ENCODE peak calls at places on chromosomes 7 and 10, in four cellular contexts. One of them, this sample, is unnamed.

GRCh38 chr10:91215384-91215783 is 5.1 kb upstream of the PCGF5 start:
- DNase-seq in GM12878: no peak
- DNase-seq in H1: no peak
- DNase-seq in K562: no peak
- DNase-seq in this sample: no peak

GRCh38 chr10:79399242-79399831 is 46.1 kb downstream of the ZCCHC24 start:
- DNase-seq in GM12878: no peak
- DNase-seq in H1: peak
- DNase-seq in K562: peak
- DNase-seq in this sample: peak

GRCh38 chr10:93166116-93166515 is 92.4 kb downstream of the CYP26A1 start:
- DNase-seq in GM12878: no peak
- DNase-seq in H1: no peak
- DNase-seq in K562: no peak
- DNase-seq in this sample: no peak

GRCh38 chr7:29297194-29297890 is 102.8 kb downstream of the CHN2 start:
- DNase-seq in GM12878: no peak
- DNase-seq in H1: peak
- DNase-seq in K562: peak
- DNase-seq in this sample: no peak

GRCh38 chr7:20344396-20344795 is 13.7 kb downstream of the ITGB8 start:
- DNase-seq in GM12878: no peak
- DNase-seq in H1: no peak
- DNase-seq in K562: no peak
- DNase-seq in this sample: no peak

GRCh38 chr10:124264271-124264670 is 154.5 kb downstream of the OAT start:
- DNase-seq in GM12878: no peak
- DNase-seq in H1: no peak
- DNase-seq in K562: no peak
- DNase-seq in this sample: no peak

GRCh38 chr7:32163141-32163806 is 93.1 kb upstream of the PDE1C start:
- DNase-seq in GM12878: no peak
- DNase-seq in H1: no peak
- DNase-seq in K562: no peak
- DNase-seq in this sample: peak

GRCh38 chr10:80194373-80195045 is 10.8 kb downstream of the ANXA11 start:
- DNase-seq in GM12878: no peak
- DNase-seq in H1: no peak
- DNase-seq in K562: no peak
- DNase-seq in this sample: no peak

GRCh38 chr7:76506081-76506440 is 4.3 kb upstream of the UPK3B start:
- DNase-seq in GM12878: no peak
- DNase-seq in H1: no peak
- DNase-seq in K562: no peak
- DNase-seq in this sample: no peak

GRCh38 chr7:4797858-4798705 is 22.7 kb downstream of the AP5Z1 start:
- DNase-seq in GM12878: no peak
- DNase-seq in H1: peak
- DNase-seq in K562: peak
- DNase-seq in this sample: peak

GRCh38 chr10:36003031-36003600 is 361.0 kb upstream of the FZD8 start:
- DNase-seq in GM12878: no peak
- DNase-seq in H1: no peak
- DNase-seq in K562: no peak
- DNase-seq in this sample: no peak

GRCh38 chr10:112832361-112832878 is 117.6 kb upstream of the TCF7L2 start:
- DNase-seq in GM12878: no peak
- DNase-seq in H1: peak
- DNase-seq in K562: no peak
- DNase-seq in this sample: peak

GRCh38 chr7:115632636-115633035 is 397.9 kb downstream of the TFEC start:
- DNase-seq in GM12878: no peak
- DNase-seq in H1: no peak
- DNase-seq in K562: no peak
- DNase-seq in this sample: no peak

GRCh38 chr10:110684800-110685446 is 40.8 kb downstream of the RBM20 start:
- DNase-seq in GM12878: no peak
- DNase-seq in H1: no peak
- DNase-seq in K562: no peak
- DNase-seq in this sample: peak

DNA sequence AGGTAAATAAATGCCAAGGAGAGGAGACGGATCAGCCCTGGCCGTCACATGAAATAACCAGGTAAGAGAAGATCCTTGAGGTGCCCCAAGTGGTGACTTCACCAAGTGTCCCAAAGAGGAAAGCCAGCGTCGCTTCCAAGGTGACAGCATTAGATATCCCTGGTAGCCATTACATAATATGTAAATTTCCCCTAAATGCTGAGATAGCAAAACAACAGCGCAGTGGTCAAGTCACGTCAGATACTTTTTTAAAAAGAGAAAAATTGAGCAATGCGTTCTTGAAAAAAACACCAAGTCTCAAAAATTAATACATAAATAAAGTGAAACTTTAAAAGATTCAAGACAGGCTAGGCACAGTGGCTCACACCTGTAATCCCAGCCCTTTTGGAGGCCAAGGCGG is 100.2 kb downstream of the HTR5A start:
- DNase-seq in GM12878: no peak
- DNase-seq in H1: no peak
- DNase-seq in K562: no peak
- DNase-seq in this sample: no peak
- TF ChIP-seq CHD1 in GM12878: no peak
- TF ChIP-seq CHD1 in H1: no peak
- TF ChIP-seq CHD1 in K562: no peak
- TF ChIP-seq CHD1 in this sample: no peak

DNA sequence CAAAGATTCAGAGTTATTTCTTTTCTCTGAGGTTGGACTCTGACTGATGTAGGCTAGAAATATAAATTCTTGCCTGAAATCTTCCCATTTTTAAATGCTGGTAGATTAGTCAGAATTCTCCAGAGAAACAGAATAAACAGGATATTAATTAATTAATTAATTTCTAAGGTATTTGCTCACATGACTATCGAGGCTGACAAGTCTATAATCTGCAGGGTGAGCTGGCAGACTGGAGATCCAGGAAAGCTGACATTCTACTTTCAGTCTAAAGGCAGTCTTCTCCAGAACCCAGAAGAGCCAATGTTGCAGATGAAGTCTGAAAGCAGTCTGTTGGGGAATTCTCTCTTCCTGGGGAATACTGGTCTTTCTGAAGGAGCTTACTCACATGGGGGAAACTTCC is 189.6 kb downstream of the KIF20B start:
- DNase-seq in GM12878: no peak
- DNase-seq in H1: no peak
- DNase-seq in K562: no peak
- DNase-seq in this sample: no peak
- H2AFZ ChIP-seq in GM12878: no peak
- H2AFZ ChIP-seq in H1: no peak
- H2AFZ ChIP-seq in K562: no peak
- H2AFZ ChIP-seq in this sample: no peak

DNA sequence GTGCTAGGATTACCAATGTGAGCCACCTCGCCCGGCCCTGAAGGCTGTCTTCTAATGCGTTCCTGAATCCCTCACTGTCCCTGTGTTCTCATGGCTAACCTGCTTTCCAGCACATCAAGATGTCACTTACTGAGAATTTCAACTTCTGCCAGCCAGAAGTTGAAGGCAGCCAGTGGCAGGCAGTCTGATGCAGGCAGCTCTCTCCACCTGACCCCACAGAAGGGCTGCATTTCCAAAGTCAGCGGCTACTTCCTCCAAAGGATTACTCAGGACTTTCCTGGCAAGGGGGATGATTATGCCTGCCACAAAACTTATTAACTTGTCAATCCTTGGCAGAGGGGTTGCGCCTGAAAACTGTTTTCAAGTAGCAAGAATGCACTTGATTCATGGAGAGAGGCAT is 1219.4 kb downstream of the TYW1 start:
- DNase-seq in GM12878: no peak
- DNase-seq in H1: no peak
- DNase-seq in K562: no peak
- DNase-seq in this sample: no peak
- TF ChIP-seq CHD1 in GM12878: no peak
- TF ChIP-seq CHD1 in H1: no peak
- TF ChIP-seq CHD1 in K562: no peak
- TF ChIP-seq CHD1 in this sample: no peak

GRCh38 chr10:33418309-33418708 is 83.8 kb upstream of the NRP1 start:
- DNase-seq in GM12878: no peak
- DNase-seq in H1: no peak
- DNase-seq in K562: no peak
- DNase-seq in this sample: no peak
- H2AFZ ChIP-seq in GM12878: no peak
- H2AFZ ChIP-seq in H1: peak
- H2AFZ ChIP-seq in K562: no peak
- H2AFZ ChIP-seq in this sample: no peak

GRCh38 chr7:779480-779879 is 52.4 kb upstream of the PRKAR1B start:
- DNase-seq in GM12878: no peak
- DNase-seq in H1: no peak
- DNase-seq in K562: no peak
- DNase-seq in this sample: no peak
- TF ChIP-seq CHD1 in GM12878: no peak
- TF ChIP-seq CHD1 in H1: no peak
- TF ChIP-seq CHD1 in K562: no peak
- TF ChIP-seq CHD1 in this sample: no peak

GRCh38 chr10:70404906-70405824 is 1.2 kb downstream of the EIF4EBP2 start:
- DNase-seq in GM12878: no peak
- DNase-seq in H1: no peak
- DNase-seq in K562: peak
- DNase-seq in this sample: peak
- H2AFZ ChIP-seq in GM12878: no peak
- H2AFZ ChIP-seq in H1: no peak
- H2AFZ ChIP-seq in K562: no peak
- H2AFZ ChIP-seq in this sample: peak

GRCh38 chr7:159107052-159107892 is 37.4 kb downstream of the VIPR2 start:
- DNase-seq in GM12878: no peak
- DNase-seq in H1: no peak
- DNase-seq in K562: no peak
- DNase-seq in this sample: no peak

GRCh38 chr7:159103382-159104187 is 41.1 kb downstream of the VIPR2 start:
- DNase-seq in GM12878: no peak
- DNase-seq in H1: no peak
- DNase-seq in K562: no peak
- DNase-seq in this sample: no peak

GRCh38 chr7:159105066-159105780 is 39.4 kb downstream of the VIPR2 start:
- DNase-seq in GM12878: no peak
- DNase-seq in H1: no peak
- DNase-seq in K562: no peak
- DNase-seq in this sample: no peak

GRCh38 chr7:159104188-159105030 is 40.3 kb downstream of the VIPR2 start:
- DNase-seq in GM12878: no peak
- DNase-seq in H1: no peak
- DNase-seq in K562: no peak
- DNase-seq in this sample: no peak

GRCh38 chr7:159105845-159106614 is 38.6 kb downstream of the VIPR2 start:
- DNase-seq in GM12878: no peak
- DNase-seq in H1: no peak
- DNase-seq in K562: no peak
- DNase-seq in this sample: no peak
- TF ChIP-seq CHD1 in GM12878: no peak
- TF ChIP-seq CHD1 in H1: no peak
- TF ChIP-seq CHD1 in K562: no peak
- TF ChIP-seq CHD1 in this sample: no peak

DNA sequence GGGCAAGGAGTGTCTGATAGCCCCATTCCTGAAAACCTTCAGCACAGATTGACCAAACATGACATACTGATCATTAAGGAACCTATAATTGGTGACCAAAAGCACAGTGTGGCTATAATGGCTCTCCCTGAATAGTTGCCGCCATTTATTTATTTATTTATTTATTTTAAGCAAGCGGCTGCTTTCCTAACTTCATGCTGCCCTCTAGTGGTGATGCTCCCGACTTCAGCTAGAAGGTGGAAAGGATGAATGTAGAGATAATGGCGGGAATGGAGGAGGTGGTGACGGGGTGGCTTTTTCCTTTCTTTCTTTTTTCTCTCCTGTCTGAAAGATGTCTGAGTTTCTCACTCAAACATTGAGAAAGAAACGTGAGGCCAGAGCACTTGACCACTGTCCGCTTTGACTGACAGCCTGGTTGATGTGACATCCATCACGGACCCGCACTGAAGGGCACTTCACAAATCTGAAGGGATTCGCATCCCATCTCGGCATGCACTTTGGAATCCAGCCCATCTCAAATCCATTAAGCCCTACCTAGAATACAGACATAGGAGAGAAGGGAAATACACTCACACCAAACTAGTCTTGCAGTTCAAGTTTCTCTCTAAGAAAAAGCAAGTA is 1090.1 kb downstream of the KCNMA1 start:
- DNase-seq in GM12878: no peak
- DNase-seq in H1: peak
- DNase-seq in K562: peak
- DNase-seq in this sample: peak
- H2AFZ ChIP-seq in GM12878: no peak
- H2AFZ ChIP-seq in H1: peak
- H2AFZ ChIP-seq in K562: peak
- H2AFZ ChIP-seq in this sample: peak

GRCh38 chr10:63542835-63543575 is 21.8 kb downstream of the REEP3 start:
- DNase-seq in GM12878: no peak
- DNase-seq in H1: no peak
- DNase-seq in K562: no peak
- DNase-seq in this sample: peak

GRCh38 chr10:63536678-63537077 is 15.5 kb downstream of the REEP3 start:
- DNase-seq in GM12878: no peak
- DNase-seq in H1: no peak
- DNase-seq in K562: no peak
- DNase-seq in this sample: no peak

GRCh38 chr10:63539377-63539776 is 18.2 kb downstream of the REEP3 start:
- DNase-seq in GM12878: no peak
- DNase-seq in H1: no peak
- DNase-seq in K562: no peak
- DNase-seq in this sample: no peak

GRCh38 chr10:63537511-63537910 is 16.3 kb downstream of the REEP3 start:
- DNase-seq in GM12878: no peak
- DNase-seq in H1: no peak
- DNase-seq in K562: no peak
- DNase-seq in this sample: no peak

GRCh38 chr10:63539994-63540393 is 18.8 kb downstream of the REEP3 start:
- DNase-seq in GM12878: no peak
- DNase-seq in H1: no peak
- DNase-seq in K562: no peak
- DNase-seq in this sample: no peak
- TF ChIP-seq CHD1 in GM12878: no peak
- TF ChIP-seq CHD1 in H1: no peak
- TF ChIP-seq CHD1 in K562: no peak
- TF ChIP-seq CHD1 in this sample: no peak